ENCODE peak calls at places on chromosomes 4 and X, in seven cellular contexts. E, I, V, S, L, Z and D are unnamed samples.

GRCh38 chr4:136637071-136637777 is 895.1 kb downstream of the PCDH18 start:
- DNase-seq in E (no peak), I (peak; percentile 24), V (no peak), S (no peak), L (no peak), Z (no peak), D (no peak)

GRCh38 chr4:55184600-55185523 is 59.5 kb upstream of the KDR start:
- DNase-seq in E (no peak), I (peak; percentile 27), V (peak; percentile 7), S (no peak), L (no peak), Z (peak; percentile 24), D (no peak)

GRCh38 chr4:88211473-88212252 is 53.2 kb upstream of the ABCG2 start:
- DNase-seq in E (no peak), I (peak; percentile 84), V (peak; percentile 46), S (no peak), L (no peak), Z (no peak), D (peak; percentile 28)

GRCh38 chr4:80767944-80768343 is 262.6 kb upstream of the BMP3 start:
- DNase-seq in E (no peak), I (peak; percentile 14), V (no peak), S (no peak), L (no peak), Z (no peak), D (no peak)

GRCh38 chr4:159455675-159456235 is 352.9 kb downstream of the RAPGEF2 start:
- DNase-seq in E (no peak), I (peak; percentile 77), V (no peak), S (no peak), L (no peak), Z (no peak), D (peak; percentile 63)

GRCh38 chr4:168028568-168028967 is 63.8 kb upstream of the ANXA10 start:
- DNase-seq in E (no peak), I (peak; percentile 17), V (no peak), S (no peak), L (no peak), Z (no peak), D (peak; percentile 30)

GRCh38 chrX:2676794-2677675 is 14.1 kb upstream of the CD99 start:
- DNase-seq in E (no peak), I (no peak), V (no peak), S (no peak), L (no peak), Z (no peak), D (no peak)

GRCh38 chr4:153154010-153154975 is 50.0 kb upstream of the TRIM2 start:
- DNase-seq in E (no peak), I (peak; percentile 72), V (no peak), S (no peak), L (no peak), Z (no peak), D (peak; percentile 51)

GRCh38 chrX:136823175-136823574 is 42.4 kb upstream of the ARHGEF6 start:
- DNase-seq in E (no peak), I (no peak), V (no peak), S (no peak), L (no peak), Z (no peak), D (no peak)

GRCh38 chr4:138330531-138330930 is 88.4 kb upstream of the SLC7A11 start:
- DNase-seq in E (no peak), I (peak; percentile 37), V (no peak), S (no peak), L (no peak), Z (no peak), D (no peak)

GRCh38 chrX:132651411-132652086 is 162.7 kb upstream of the MBNL3 start:
- DNase-seq in E (no peak), I (no peak), V (no peak), S (no peak), L (no peak), Z (no peak), D (no peak)

GRCh38 chr4:34850983-34851382 is 1393.3 kb downstream of the ARAP2 start:
- DNase-seq in E (no peak), I (no peak), V (no peak), S (no peak), L (no peak), Z (no peak), D (no peak)

GRCh38 chr4:113436360-113436759 is 325.2 kb downstream of the CAMK2D start:
- DNase-seq in E (no peak), I (peak; percentile 66), V (no peak), S (no peak), L (no peak), Z (no peak), D (no peak)

GRCh38 chr4:130478406-130478805 is 1382.5 kb downstream of the C4orf33 start:
- DNase-seq in E (no peak), I (peak; percentile 29), V (no peak), S (no peak), L (no peak), Z (no peak), D (no peak)

GRCh38 chr4:181710143-181710542 is 533.1 kb upstream of the TENM3 start:
- DNase-seq in E (no peak), I (no peak), V (no peak), S (no peak), L (no peak), Z (no peak), D (no peak)

GRCh38 chr4:98786866-98787265 is 128.5 kb upstream of the TSPAN5 start:
- DNase-seq in E (no peak), I (peak; percentile 15), V (no peak), S (no peak), L (no peak), Z (no peak), D (peak; percentile 3)

GRCh38 chr4:82839624-82840023 is 41.0 kb upstream of the SCD5 start:
- DNase-seq in E (no peak), I (no peak), V (no peak), S (no peak), L (no peak), Z (no peak), D (no peak)

GRCh38 chr4:140042634-140043033 is 111.3 kb downstream of the MAML3 start:
- DNase-seq in E (no peak), I (no peak), V (no peak), S (no peak), L (no peak), Z (no peak), D (no peak)

GRCh38 chr4:138225477-138225876 is 16.7 kb downstream of the SLC7A11 start:
- DNase-seq in E (no peak), I (peak; percentile 42), V (no peak), S (no peak), L (no peak), Z (no peak), D (no peak)

GRCh38 chr4:15385928-15386327 is 41.9 kb upstream of the C1QTNF7 start:
- DNase-seq in E (no peak), I (no peak), V (no peak), S (no peak), L (peak; percentile 66), Z (peak; percentile 35), D (no peak)

GRCh38 chrX:9465380-9466114 is 689 bp downstream of the TBL1X start:
- DNase-seq in E (peak; percentile 51), I (peak; percentile 47), V (peak; percentile 47), S (no peak), L (peak; percentile 55), Z (peak; percentile 31), D (no peak)

GRCh38 chr4:113686950-113687718 is 74.4 kb downstream of the CAMK2D start:
- DNase-seq in E (no peak), I (peak; percentile 40), V (peak; percentile 13), S (peak; percentile 39), L (no peak), Z (no peak), D (no peak)

GRCh38 chr4:159281781-159282180 is 178.9 kb downstream of the RAPGEF2 start:
- DNase-seq in E (no peak), I (no peak), V (no peak), S (no peak), L (no peak), Z (no peak), D (no peak)

GRCh38 chr4:6231663-6232165 is 31.4 kb upstream of the JAKMIP1 start:
- DNase-seq in E (no peak), I (no peak), V (no peak), S (no peak), L (no peak), Z (no peak), D (no peak)

GRCh38 chr4:6233943-6234342 is 33.6 kb upstream of the JAKMIP1 start:
- DNase-seq in E (no peak), I (no peak), V (no peak), S (no peak), L (no peak), Z (no peak), D (no peak)

GRCh38 chr4:6235012-6235411 is 34.6 kb upstream of the WFS1 start:
- DNase-seq in E (no peak), I (no peak), V (no peak), S (no peak), L (no peak), Z (no peak), D (no peak)

GRCh38 chr4:6230827-6231662 is 30.7 kb upstream of the JAKMIP1 start:
- DNase-seq in E (no peak), I (no peak), V (no peak), S (no peak), L (no peak), Z (no peak), D (no peak)

GRCh38 chr4:6232836-6233785 is 32.8 kb upstream of the JAKMIP1 start:
- DNase-seq in E (no peak), I (no peak), V (no peak), S (no peak), L (no peak), Z (no peak), D (no peak)
- H3K4me1 ChIP-seq in E (no peaks in the 10 kb centered on the region), I (no peaks in the 10 kb centered on the region), V (no peaks in the 10 kb centered on the region), S (no peaks in the 10 kb centered on the region), L (no peaks in the 10 kb centered on the region), Z (no peaks in the 10 kb centered on the region), D (no peaks in the 10 kb centered on the region)

GRCh38 chr4:33746979-33747378 is 2497.3 kb downstream of the ARAP2 start:
- DNase-seq in E (no peak), I (no peak), V (no peak), S (no peak), L (no peak), Z (no peak), D (no peak)
- H3K27me3 ChIP-seq in E (no peaks in the 10 kb centered on the region), I (no peaks in the 10 kb centered on the region), V (no peaks in the 10 kb centered on the region), S (no peaks in the 10 kb centered on the region), L (no peaks in the 10 kb centered on the region), Z (no peaks in the 10 kb centered on the region), D (no peaks in the 10 kb centered on the region)

GRCh38 chr4:56681158-56681848 is at the start of gene HOPX:
- DNase-seq in E (peak; percentile 87), I (no peak), V (peak; percentile 39), S (peak; percentile 13), L (no peak), Z (no peak), D (no peak)
- H3K4me3 ChIP-seq in E (peak within 1 kb of the TSS; percentile 51), I (peak within 1 kb of the TSS; percentile 51), V (peak within 1 kb of the TSS; percentile 50), S (no peak within 1 kb of the TSS), L (no peak within 1 kb of the TSS), Z (no peak within 1 kb of the TSS), D (no peak within 1 kb of the TSS)

DNA sequence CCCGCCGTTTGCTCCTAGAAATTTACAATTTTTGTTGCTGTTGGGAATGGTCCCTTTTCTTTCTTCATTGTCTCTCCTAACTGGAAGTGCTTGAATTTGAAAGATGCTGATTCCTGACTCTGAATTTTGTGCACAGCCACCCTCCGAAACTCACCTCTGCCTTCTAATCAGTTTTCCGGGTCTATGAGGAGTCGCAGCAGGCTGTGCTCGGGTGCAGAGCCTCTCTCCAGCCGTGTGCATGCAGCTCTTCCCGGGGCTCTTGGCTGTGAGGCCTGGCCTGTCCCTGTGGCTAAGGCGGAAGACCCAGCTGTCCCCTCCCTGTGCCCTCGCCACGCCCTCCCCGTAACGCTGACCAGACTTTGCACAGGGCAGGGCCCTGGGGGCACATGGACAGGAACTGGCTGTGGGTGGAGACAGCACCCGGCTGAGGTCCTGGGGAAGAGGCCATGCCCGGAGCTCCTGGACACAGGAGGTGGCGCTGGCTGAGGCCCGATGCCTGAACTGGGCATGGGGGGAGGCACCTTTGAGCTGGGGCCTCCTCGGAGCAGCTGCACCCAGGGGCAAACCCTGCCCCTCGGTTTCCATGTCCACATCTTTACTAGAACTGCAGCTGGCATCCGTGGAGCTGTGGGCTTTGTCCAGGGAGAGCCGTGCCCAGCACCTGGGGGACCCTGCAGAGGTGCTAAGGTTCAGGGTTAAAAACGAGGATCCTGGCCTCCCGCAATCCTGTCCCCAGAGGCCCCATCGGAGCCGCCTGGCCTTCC is 32.6 kb upstream of the SPON2 start:
- DNase-seq in E (peak; percentile 55), I (no peak), V (no peak), S (no peak), L (peak; percentile 44), Z (peak; percentile 22), D (no peak)
- H3K4me1 ChIP-seq in E (peaks cover 86% of the 10 kb centered on the region), I (peaks cover 53% of the 10 kb centered on the region), V (peaks cover 54% of the 10 kb centered on the region), S (peaks cover 38% of the 10 kb centered on the region), L (no peaks in the 10 kb centered on the region), Z (peaks cover 33% of the 10 kb centered on the region), D (no peaks in the 10 kb centered on the region)